ENCODE peak calls at places on chromosomes 6 and 20, in nine cellular contexts. One of them, this sample, is unnamed. For H3K9me3, the result is how much of the 10 kb centered on the place peaks cover.

GRCh38 chr20:9262653-9263194 is 193.8 kb downstream of the PLCB4 start:
- DNase-seq in body of pancreas: no peak
- DNase-seq in A549: no peak
- DNase-seq in heart left ventricle: no peak
- DNase-seq in fibroblast of lung: peak
- DNase-seq in neural progenitor cell: no peak
- DNase-seq in tibial artery: no peak
- DNase-seq in CD8-positive, alpha-beta memory T cell: no peak
- DNase-seq in lower lobe of right lung: no peak
- DNase-seq in this sample: no peak

GRCh38 chr6:133171989-133172604 is 69.1 kb upstream of the EYA4 start:
- DNase-seq in A549: no peak
- DNase-seq in lower lobe of right lung: no peak
- DNase-seq in CD8-positive, alpha-beta memory T cell: no peak
- DNase-seq in fibroblast of lung: no peak
- DNase-seq in neural progenitor cell: no peak
- DNase-seq in tibial artery: no peak
- DNase-seq in body of pancreas: no peak
- DNase-seq in heart left ventricle: no peak
- DNase-seq in this sample: no peak

GRCh38 chr6:34370371-34370770 is 22.1 kb downstream of the NUDT3 start:
- DNase-seq in neural progenitor cell: no peak
- DNase-seq in lower lobe of right lung: no peak
- DNase-seq in body of pancreas: peak
- DNase-seq in heart left ventricle: peak
- DNase-seq in CD8-positive, alpha-beta memory T cell: no peak
- DNase-seq in tibial artery: no peak
- DNase-seq in fibroblast of lung: no peak
- DNase-seq in A549: no peak
- DNase-seq in this sample: no peak

GRCh38 chr6:159508966-159509365 is 184.1 kb downstream of the SOD2 start:
- DNase-seq in CD8-positive, alpha-beta memory T cell: no peak
- DNase-seq in body of pancreas: no peak
- DNase-seq in fibroblast of lung: no peak
- DNase-seq in tibial artery: no peak
- DNase-seq in heart left ventricle: no peak
- DNase-seq in A549: no peak
- DNase-seq in neural progenitor cell: no peak
- DNase-seq in lower lobe of right lung: no peak
- DNase-seq in this sample: no peak

GRCh38 chr6:133286765-133287164 is 45.6 kb downstream of the EYA4 start:
- DNase-seq in heart left ventricle: no peak
- DNase-seq in body of pancreas: no peak
- DNase-seq in A549: peak
- DNase-seq in tibial artery: no peak
- DNase-seq in fibroblast of lung: peak
- DNase-seq in CD8-positive, alpha-beta memory T cell: no peak
- DNase-seq in neural progenitor cell: peak
- DNase-seq in lower lobe of right lung: no peak
- DNase-seq in this sample: no peak

GRCh38 chr6:167341665-167342655 is 17.1 kb downstream of the TTLL2 start:
- DNase-seq in heart left ventricle: no peak
- DNase-seq in body of pancreas: no peak
- DNase-seq in A549: peak
- DNase-seq in tibial artery: no peak
- DNase-seq in CD8-positive, alpha-beta memory T cell: no peak
- DNase-seq in fibroblast of lung: no peak
- DNase-seq in lower lobe of right lung: no peak
- DNase-seq in neural progenitor cell: no peak
- DNase-seq in this sample: no peak

GRCh38 chr20:63005862-63006564 is 751 bp downstream of the BHLHE23 start:
- DNase-seq in tibial artery: no peak
- DNase-seq in lower lobe of right lung: no peak
- DNase-seq in CD8-positive, alpha-beta memory T cell: no peak
- DNase-seq in heart left ventricle: no peak
- DNase-seq in body of pancreas: no peak
- DNase-seq in fibroblast of lung: peak
- DNase-seq in neural progenitor cell: peak
- DNase-seq in A549: peak
- DNase-seq in this sample: no peak

GRCh38 chr6:48289841-48290240 is 178.8 kb upstream of the PTCHD4 start:
- DNase-seq in body of pancreas: no peak
- DNase-seq in fibroblast of lung: no peak
- DNase-seq in CD8-positive, alpha-beta memory T cell: no peak
- DNase-seq in neural progenitor cell: no peak
- DNase-seq in tibial artery: no peak
- DNase-seq in A549: no peak
- DNase-seq in heart left ventricle: no peak
- DNase-seq in lower lobe of right lung: no peak
- DNase-seq in this sample: no peak

GRCh38 chr6:11317885-11318771 is 85.7 kb upstream of the NEDD9 start:
- DNase-seq in tibial artery: no peak
- DNase-seq in heart left ventricle: peak
- DNase-seq in lower lobe of right lung: peak
- DNase-seq in body of pancreas: peak
- DNase-seq in CD8-positive, alpha-beta memory T cell: peak
- DNase-seq in neural progenitor cell: no peak
- DNase-seq in A549: peak
- DNase-seq in fibroblast of lung: peak
- DNase-seq in this sample: no peak

GRCh38 chr20:54323227-54323734 is 115.4 kb downstream of the PFDN4 start:
- DNase-seq in fibroblast of lung: peak
- DNase-seq in tibial artery: no peak
- DNase-seq in body of pancreas: no peak
- DNase-seq in heart left ventricle: no peak
- DNase-seq in A549: no peak
- DNase-seq in lower lobe of right lung: no peak
- DNase-seq in neural progenitor cell: no peak
- DNase-seq in CD8-positive, alpha-beta memory T cell: no peak
- DNase-seq in this sample: no peak

GRCh38 chr6:122472022-122472340 is 374 bp upstream of the SERINC1 start:
- DNase-seq in neural progenitor cell: no peak
- DNase-seq in heart left ventricle: no peak
- DNase-seq in body of pancreas: no peak
- DNase-seq in CD8-positive, alpha-beta memory T cell: no peak
- DNase-seq in fibroblast of lung: no peak
- DNase-seq in A549: peak
- DNase-seq in lower lobe of right lung: no peak
- DNase-seq in tibial artery: no peak
- DNase-seq in this sample: no peak

GRCh38 chr6:157631838-157632237 is 191.2 kb upstream of the SNX9 start:
- DNase-seq in lower lobe of right lung: no peak
- DNase-seq in CD8-positive, alpha-beta memory T cell: no peak
- DNase-seq in tibial artery: no peak
- DNase-seq in heart left ventricle: no peak
- DNase-seq in A549: no peak
- DNase-seq in fibroblast of lung: no peak
- DNase-seq in neural progenitor cell: no peak
- DNase-seq in body of pancreas: no peak
- DNase-seq in this sample: no peak

GRCh38 chr20:28616354-28616753 is 2641.1 kb upstream of the DEFB115 start:
- DNase-seq in body of pancreas: no peak
- DNase-seq in A549: no peak
- DNase-seq in lower lobe of right lung: no peak
- DNase-seq in fibroblast of lung: no peak
- DNase-seq in neural progenitor cell: no peak
- DNase-seq in heart left ventricle: no peak
- DNase-seq in tibial artery: no peak
- DNase-seq in CD8-positive, alpha-beta memory T cell: no peak
- DNase-seq in this sample: no peak
- H3K9me3 ChIP-seq in body of pancreas: under half
- H3K9me3 ChIP-seq in A549: under half
- H3K9me3 ChIP-seq in lower lobe of right lung: under half
- H3K9me3 ChIP-seq in fibroblast of lung: under half
- H3K9me3 ChIP-seq in neural progenitor cell: under half
- H3K9me3 ChIP-seq in heart left ventricle: under half
- H3K9me3 ChIP-seq in tibial artery: under half
- H3K9me3 ChIP-seq in CD8-positive, alpha-beta memory T cell: under half
- H3K9me3 ChIP-seq in this sample: under half

GRCh38 chr6:52909131-52909530 is 367 bp downstream of the GSTA3 start:
- DNase-seq in tibial artery: no peak
- DNase-seq in CD8-positive, alpha-beta memory T cell: no peak
- DNase-seq in body of pancreas: no peak
- DNase-seq in fibroblast of lung: no peak
- DNase-seq in heart left ventricle: no peak
- DNase-seq in neural progenitor cell: no peak
- DNase-seq in lower lobe of right lung: no peak
- DNase-seq in A549: no peak
- DNase-seq in this sample: no peak

GRCh38 chr6:52914516-52914915 is 5.0 kb upstream of the GSTA3 start:
- DNase-seq in fibroblast of lung: no peak
- DNase-seq in tibial artery: no peak
- DNase-seq in CD8-positive, alpha-beta memory T cell: no peak
- DNase-seq in neural progenitor cell: no peak
- DNase-seq in lower lobe of right lung: no peak
- DNase-seq in heart left ventricle: no peak
- DNase-seq in body of pancreas: no peak
- DNase-seq in A549: no peak
- DNase-seq in this sample: no peak

GRCh38 chr6:52909531-52909930 is at the start of gene GSTA3:
- DNase-seq in neural progenitor cell: no peak
- DNase-seq in CD8-positive, alpha-beta memory T cell: no peak
- DNase-seq in lower lobe of right lung: no peak
- DNase-seq in tibial artery: no peak
- DNase-seq in A549: no peak
- DNase-seq in body of pancreas: peak
- DNase-seq in heart left ventricle: no peak
- DNase-seq in fibroblast of lung: no peak
- DNase-seq in this sample: no peak

GRCh38 chr6:52904562-52905279 is 4.8 kb downstream of the GSTA3 start:
- DNase-seq in body of pancreas: no peak
- DNase-seq in heart left ventricle: no peak
- DNase-seq in A549: peak
- DNase-seq in fibroblast of lung: no peak
- DNase-seq in CD8-positive, alpha-beta memory T cell: no peak
- DNase-seq in tibial artery: no peak
- DNase-seq in lower lobe of right lung: no peak
- DNase-seq in neural progenitor cell: peak
- DNase-seq in this sample: no peak

DNA sequence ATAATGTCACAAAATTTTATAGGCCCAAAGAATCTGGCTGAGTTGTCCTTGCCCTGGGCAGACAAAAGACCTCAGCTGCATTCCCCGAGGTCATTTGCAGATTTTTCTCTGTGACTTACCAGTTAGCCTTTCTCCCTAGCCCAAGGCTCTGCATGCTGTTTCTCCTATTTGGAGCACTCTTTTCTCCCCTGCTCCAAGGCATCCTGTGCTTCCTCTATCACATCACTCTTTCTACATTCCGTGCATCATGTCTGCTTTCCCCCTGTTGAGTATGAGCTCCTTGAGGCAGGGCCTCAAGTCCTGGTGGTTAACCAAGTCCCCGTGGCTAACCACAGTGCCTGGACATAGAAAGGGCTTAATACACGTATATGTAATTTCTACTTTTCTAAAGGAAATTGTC is 593 bp upstream of the GSTA3 start:
- DNase-seq in A549: no peak
- DNase-seq in lower lobe of right lung: no peak
- DNase-seq in heart left ventricle: no peak
- DNase-seq in tibial artery: no peak
- DNase-seq in CD8-positive, alpha-beta memory T cell: no peak
- DNase-seq in neural progenitor cell: no peak
- DNase-seq in body of pancreas: no peak
- DNase-seq in fibroblast of lung: no peak
- DNase-seq in this sample: no peak
- H3K27ac ChIP-seq in A549: no peak
- H3K27ac ChIP-seq in lower lobe of right lung: no peak
- H3K27ac ChIP-seq in heart left ventricle: no peak
- H3K27ac ChIP-seq in tibial artery: no peak
- H3K27ac ChIP-seq in CD8-positive, alpha-beta memory T cell: no peak
- H3K27ac ChIP-seq in neural progenitor cell: no peak
- H3K27ac ChIP-seq in body of pancreas: no peak
- H3K27ac ChIP-seq in fibroblast of lung: no peak
- H3K27ac ChIP-seq in this sample: no peak

DNA sequence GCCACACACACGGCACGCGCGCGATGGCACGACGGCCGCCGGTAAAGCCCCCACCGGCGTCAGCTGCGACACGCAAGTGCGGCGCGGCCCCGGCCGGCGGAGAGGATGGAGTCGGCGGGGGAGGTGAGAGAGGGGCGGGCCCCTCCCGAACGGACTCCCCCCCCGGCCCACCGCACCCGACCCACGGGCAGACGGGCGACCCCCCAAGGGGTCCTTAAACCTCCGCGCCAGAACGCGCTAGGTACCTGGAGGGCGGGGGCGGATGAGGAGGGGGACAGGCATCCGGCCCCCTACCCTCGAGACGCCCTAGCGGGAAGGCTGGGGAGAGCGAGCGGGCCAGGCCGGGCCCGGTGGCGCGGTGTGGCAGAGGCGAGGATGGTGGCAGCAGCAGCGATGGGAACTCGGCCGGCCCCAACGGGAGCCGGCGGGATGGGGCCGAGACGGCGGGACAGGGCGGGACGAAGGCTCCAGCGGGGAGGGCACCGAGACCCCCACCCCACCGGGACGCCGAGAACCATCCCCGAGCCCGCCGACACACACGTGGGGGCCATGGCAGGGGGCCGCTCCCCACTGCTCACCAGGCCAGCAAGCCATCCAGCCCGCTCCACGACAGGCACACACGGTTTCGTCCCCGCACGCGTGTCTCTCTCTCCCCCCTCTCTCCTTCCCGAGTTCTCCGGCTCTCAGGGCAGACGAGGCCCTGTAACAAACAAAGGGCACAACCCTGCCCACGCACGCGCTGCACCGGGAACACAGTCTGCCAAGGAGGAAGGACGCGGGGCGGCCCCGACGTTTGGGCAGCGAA is 1515.4 kb upstream of the DEFB115 start:
- DNase-seq in A549: no peak
- DNase-seq in body of pancreas: no peak
- DNase-seq in CD8-positive, alpha-beta memory T cell: no peak
- DNase-seq in neural progenitor cell: no peak
- DNase-seq in fibroblast of lung: no peak
- DNase-seq in lower lobe of right lung: no peak
- DNase-seq in tibial artery: peak
- DNase-seq in heart left ventricle: no peak
- DNase-seq in this sample: no peak
- H3K9me3 ChIP-seq in A549: under half
- H3K9me3 ChIP-seq in body of pancreas: under half
- H3K9me3 ChIP-seq in CD8-positive, alpha-beta memory T cell: under half
- H3K9me3 ChIP-seq in neural progenitor cell: under half
- H3K9me3 ChIP-seq in fibroblast of lung: under half
- H3K9me3 ChIP-seq in lower lobe of right lung: under half
- H3K9me3 ChIP-seq in tibial artery: under half
- H3K9me3 ChIP-seq in heart left ventricle: under half
- H3K9me3 ChIP-seq in this sample: under half

GRCh38 chr20:24523661-24524060 is 54.2 kb downstream of the SYNDIG1 start:
- DNase-seq in body of pancreas: no peak
- DNase-seq in CD8-positive, alpha-beta memory T cell: no peak
- DNase-seq in fibroblast of lung: no peak
- DNase-seq in neural progenitor cell: peak
- DNase-seq in heart left ventricle: no peak
- DNase-seq in tibial artery: no peak
- DNase-seq in A549: no peak
- DNase-seq in lower lobe of right lung: no peak
- DNase-seq in this sample: no peak
- H3K27ac ChIP-seq in body of pancreas: no peak
- H3K27ac ChIP-seq in CD8-positive, alpha-beta memory T cell: no peak
- H3K27ac ChIP-seq in fibroblast of lung: no peak
- H3K27ac ChIP-seq in neural progenitor cell: no peak
- H3K27ac ChIP-seq in heart left ventricle: no peak
- H3K27ac ChIP-seq in tibial artery: no peak
- H3K27ac ChIP-seq in A549: no peak
- H3K27ac ChIP-seq in lower lobe of right lung: no peak
- H3K27ac ChIP-seq in this sample: no peak